ENCODE peak calls at places on chromosome 6, in six cellular contexts. C is breast epithelium, Y is PC-9, E is Karpas-422, L is PC-3, W is coronary artery. U is an unnamed sample.
A peak's percentile ranks its signal among the peaks of the same experiment; 100 is the strongest.

GRCh38 chr6:87407531-87407895 is 259 bp upstream of the CFAP206 start:
- DNase-seq in C (no peak), W (no peak), Y (no peak), E (peak; percentile 77), L (peak; percentile 28), U (peak; percentile 57)

GRCh38 chr6:1481326-1481725 is 92.0 kb downstream of the FOXF2 start:
- DNase-seq in C (no peak), W (no peak), Y (peak; percentile 65), E (no peak), L (peak; percentile 95), U (peak; percentile 61)

GRCh38 chr6:82511546-82511945 is 147.9 kb downstream of the TPBG start:
- DNase-seq in C (no peak), Y (no peak), L (peak; percentile 37), W (no peak), E (no peak), U (no peak)

GRCh38 chr6:39347906-39348585 is 25.5 kb upstream of the KCNK16 start:
- DNase-seq in E (peak; percentile 81), L (peak; percentile 73), W (no peak), C (peak; percentile 69), Y (peak; percentile 59), U (peak; percentile 73)

GRCh38 chr6:116450769-116451740 is 10.1 kb upstream of the CALHM6 start:
- DNase-seq in E (peak; percentile 44), Y (no peak), C (no peak), L (no peak), W (no peak), U (no peak)

GRCh38 chr6:169647637-169648036 is 54.2 kb downstream of the WDR27 start:
- DNase-seq in C (no peak), L (no peak), Y (no peak), W (no peak), E (no peak), U (no peak)

GRCh38 chr6:44558315-44559227 is 171.1 kb downstream of the CDC5L start:
- DNase-seq in L (no peak), W (no peak), E (no peak), C (no peak), Y (no peak), U (peak; percentile 55)

GRCh38 chr6:145044606-145045275 is 690.6 kb downstream of the EPM2A start:
- DNase-seq in Y (no peak), C (no peak), E (no peak), L (peak; percentile 44), W (no peak), U (peak; percentile 15)

GRCh38 chr6:45965787-45966186 is 49.9 kb downstream of the CLIC5 start:
- DNase-seq in E (no peak), C (no peak), L (peak; percentile 85), Y (no peak), W (no peak), U (peak; percentile 76)

GRCh38 chr6:116298968-116299367 is 19.2 kb upstream of the TSPYL1 start:
- DNase-seq in Y (no peak), W (no peak), E (no peak), L (no peak), C (no peak), U (no peak)

GRCh38 chr6:53042112-53042511 is 23.1 kb upstream of the FBXO9 start:
- DNase-seq in E (no peak), Y (no peak), L (peak; percentile 97), C (no peak), W (no peak), U (peak; percentile 83)
- H3K27ac ChIP-seq in E (no peak overlapping the region), Y (peak overlapping the region; percentile 2), L (peak overlapping the region; percentile 86), C (no peak overlapping the region), W (peak overlapping the region; percentile 3), U (peak overlapping the region; percentile 75)

GRCh38 chr6:129684903-129685639 is 24.9 kb downstream of the ARHGAP18 start:
- DNase-seq in Y (no peak), E (no peak), C (no peak), L (no peak), W (no peak), U (no peak)
- H3K4me3 ChIP-seq in Y (no peak overlapping the region), E (no peak overlapping the region), C (no peak overlapping the region), L (no peak overlapping the region), W (no peak overlapping the region), U (no peak overlapping the region)

GRCh38 chr6:124200661-124201060 is 397.0 kb downstream of the NKAIN2 start:
- DNase-seq in Y (no peak), W (no peak), C (no peak), E (no peak), L (no peak), U (no peak)

GRCh38 chr6:124199226-124199625 is 395.6 kb downstream of the NKAIN2 start:
- DNase-seq in E (no peak), W (no peak), Y (no peak), C (no peak), L (no peak), U (no peak)

GRCh38 chr6:124203812-124204167 is 400.1 kb downstream of the NKAIN2 start:
- DNase-seq in Y (no peak), E (no peak), C (no peak), W (no peak), L (no peak), U (no peak)

GRCh38 chr6:124203106-124203811 is 399.6 kb downstream of the NKAIN2 start:
- DNase-seq in E (no peak), C (no peak), W (no peak), Y (no peak), L (no peak), U (no peak)
- H3K27ac ChIP-seq in E (no peak overlapping the region), C (no peak overlapping the region), W (no peak overlapping the region), Y (no peak overlapping the region), L (no peak overlapping the region), U (no peak overlapping the region)

GRCh38 chr6:93848011-93848620 is 428.8 kb upstream of the EPHA7 start:
- DNase-seq in Y (no peak), W (no peak), C (no peak), L (no peak), E (no peak), U (no peak)

GRCh38 chr6:93842178-93842577 is 422.8 kb upstream of the EPHA7 start:
- DNase-seq in C (no peak), W (no peak), Y (no peak), E (no peak), L (peak; percentile 7), U (no peak)
- H3K4me3 ChIP-seq in C (no peak overlapping the region), W (no peak overlapping the region), Y (no peak overlapping the region), E (no peak overlapping the region), L (no peak overlapping the region), U (no peak overlapping the region)

GRCh38 chr6:13005994-13006393 is 289.4 kb downstream of the PHACTR1 start:
- DNase-seq in E (no peak), L (no peak), Y (no peak), W (no peak), C (no peak), U (no peak)
- H3K27ac ChIP-seq in E (no peak overlapping the region), L (no peak overlapping the region), Y (no peak overlapping the region), W (no peak overlapping the region), C (no peak overlapping the region), U (no peak overlapping the region)

DNA sequence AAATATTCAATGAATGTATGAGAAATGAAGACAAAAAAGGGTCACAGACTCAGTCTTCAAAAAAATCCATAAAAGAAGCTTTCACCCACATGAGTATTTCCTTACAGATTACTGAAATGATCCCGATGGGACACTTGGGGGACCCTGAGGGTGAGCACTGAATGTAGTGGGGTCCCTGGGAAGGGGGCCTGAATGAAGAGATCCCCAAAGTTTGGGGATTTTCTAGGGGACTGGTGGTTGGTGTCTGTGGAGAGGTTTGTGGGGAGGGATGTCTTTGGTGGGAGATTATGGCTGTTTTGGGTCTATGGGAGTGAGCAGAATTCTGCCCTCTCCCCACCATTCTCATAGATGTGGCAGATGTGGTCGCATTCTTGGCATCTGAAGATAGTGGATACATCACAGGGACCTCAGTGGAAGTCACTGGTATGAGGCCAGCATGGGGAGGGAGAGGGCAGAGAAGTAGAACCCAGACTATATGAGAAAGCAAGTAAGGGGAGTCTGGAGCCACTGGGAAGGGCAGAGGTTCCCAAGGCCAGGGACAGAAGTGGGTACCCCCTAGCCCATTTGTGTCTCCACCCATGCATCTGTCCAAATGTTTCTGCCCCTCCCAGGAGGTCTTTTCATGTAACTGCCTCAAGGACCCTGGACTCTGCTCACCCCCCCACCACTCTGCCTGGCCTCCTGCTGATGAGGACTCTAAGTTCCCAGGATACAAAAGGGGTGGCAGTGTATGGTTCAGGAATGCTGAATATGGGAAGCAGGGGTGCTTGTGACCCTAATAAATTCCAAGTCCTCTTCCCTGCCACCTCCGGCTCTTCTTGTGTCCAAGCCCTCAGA is 1.8 kb downstream of the HSD17B8 start:
- DNase-seq in E (no peak), C (no peak), W (no peak), Y (no peak), L (no peak), U (no peak)
- H3K4me3 ChIP-seq in E (no peak overlapping the region), C (no peak overlapping the region), W (no peak overlapping the region), Y (no peak overlapping the region), L (no peak overlapping the region), U (no peak overlapping the region)

DNA sequence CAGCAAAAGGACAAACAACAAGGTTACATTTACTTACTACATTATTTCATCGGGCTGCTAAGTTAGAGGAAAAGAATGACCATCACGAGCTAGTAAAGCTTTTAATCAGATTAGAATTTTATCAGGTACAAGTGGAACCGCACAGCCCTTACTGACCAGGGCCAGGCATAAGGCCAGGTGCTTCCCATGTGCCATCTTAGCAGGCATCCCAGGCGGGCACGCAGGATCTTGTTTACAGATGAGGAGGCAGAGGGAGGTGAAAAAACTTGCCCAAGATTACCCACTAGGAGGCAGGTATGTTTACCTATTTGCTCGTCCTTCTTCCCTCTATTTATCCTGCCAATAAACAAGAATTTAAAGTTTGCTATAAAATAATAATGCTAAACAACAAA is 10.7 kb downstream of the EZR start:
- DNase-seq in C (no peak), W (no peak), L (no peak), Y (no peak), E (no peak), U (no peak)
- H3K27ac ChIP-seq in C (peak overlapping the region; percentile 20), W (no peak overlapping the region), L (no peak overlapping the region), Y (peak overlapping the region; percentile 92), E (peak overlapping the region; percentile 96), U (peak overlapping the region; percentile 24)

GRCh38 chr6:30954631-30955366 is 14.0 kb downstream of the MUCL3 start:
- DNase-seq in Y (no peak), W (no peak), E (no peak), C (no peak), L (no peak), U (no peak)

GRCh38 chr6:30951907-30952469 is 11.2 kb downstream of the MUCL3 start:
- DNase-seq in W (no peak), L (no peak), E (no peak), Y (no peak), C (no peak), U (no peak)

GRCh38 chr6:30957716-30958115 is 16.9 kb downstream of the MUCL3 start:
- DNase-seq in Y (no peak), L (no peak), C (no peak), W (no peak), E (no peak), U (no peak)

GRCh38 chr6:30960907-30961673 is 20.3 kb downstream of the MUCL3 start:
- DNase-seq in C (no peak), E (no peak), L (no peak), W (no peak), Y (no peak), U (peak; percentile 39)

DNA sequence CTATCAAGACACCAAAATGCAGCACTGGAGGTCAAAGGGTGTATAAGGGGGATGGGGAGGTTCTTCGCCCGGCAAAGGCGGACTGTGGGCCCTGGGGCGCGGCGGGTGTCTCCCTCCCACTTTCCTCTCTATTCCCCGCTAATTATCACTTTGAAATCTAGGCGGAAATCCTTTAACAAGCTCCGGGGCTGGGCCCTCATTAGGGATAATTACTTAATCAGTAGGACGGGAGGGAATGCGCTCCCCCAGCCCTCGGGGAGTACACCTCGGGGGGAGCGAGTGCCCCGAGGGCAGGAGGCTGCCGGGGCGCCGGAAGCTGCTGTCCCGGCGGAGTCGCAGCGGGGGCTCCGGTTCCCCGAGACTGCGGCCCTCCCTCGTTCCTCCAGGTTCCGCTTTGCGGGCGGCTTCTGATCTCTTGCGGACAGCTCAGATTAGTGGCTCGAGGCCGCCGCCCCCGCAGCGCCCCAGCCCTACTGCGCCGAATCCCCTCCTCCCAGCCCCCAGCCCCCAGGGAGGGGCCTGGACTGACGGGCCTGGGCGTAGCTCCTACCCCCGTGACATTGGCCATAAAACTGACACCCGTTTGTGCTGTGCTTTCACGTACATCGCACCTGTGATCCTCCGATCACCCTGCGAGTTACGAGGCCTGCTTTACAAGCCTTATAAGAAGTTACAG is 14.7 kb downstream of the MUCL3 start:
- DNase-seq in Y (peak; percentile 76), C (peak; percentile 58), W (no peak), L (peak; percentile 47), E (peak; percentile 89), U (peak; percentile 36)
- H3K4me3 ChIP-seq in Y (peak overlapping the region; percentile 52), C (peak overlapping the region; percentile 48), W (peak overlapping the region; percentile 63), L (peak overlapping the region; percentile 64), E (peak overlapping the region; percentile 65), U (peak overlapping the region; percentile 12)

U was measured in cardiac muscle cell.